ENCODE peak calls at places on chromosome 21, in six cellular contexts. E, Q, Y, N, O and U are unnamed samples.

GRCh38 chr21:46457801-46458314 is 833 bp upstream of the DIP2A start:
- DNase-seq in E (peak), Q (peak), Y (no peak), N (peak), O (no peak), U (no peak)

GRCh38 chr21:37233551-37234146 is 33.5 kb downstream of the VPS26C start:
- DNase-seq in E (no peak), Q (no peak), Y (peak), N (no peak), O (no peak), U (no peak)

GRCh38 chr21:42461185-42461520 is 34.9 kb downstream of the RSPH1 start:
- DNase-seq in E (no peak), Q (no peak), Y (peak), N (no peak), O (no peak), U (no peak)

GRCh38 chr21:43270800-43271261 is 102.0 kb downstream of the CRYAA start:
- DNase-seq in E (no peak), Q (no peak), Y (no peak), N (no peak), O (no peak), U (no peak)

GRCh38 chr21:36849461-36849860 is 117.0 kb downstream of the HLCS start:
- DNase-seq in E (no peak), Q (no peak), Y (no peak), N (no peak), O (no peak), U (no peak)

GRCh38 chr21:42006765-42007164 is 3.4 kb downstream of the ZBTB21 start:
- DNase-seq in E (no peak), Q (no peak), Y (no peak), N (no peak), O (no peak), U (no peak)

GRCh38 chr21:27802816-27803475 is 836.1 kb upstream of the ADAMTS5 start:
- DNase-seq in E (peak), Q (no peak), Y (no peak), N (peak), O (no peak), U (no peak)

GRCh38 chr21:15051652-15052554 is 12.9 kb downstream of the NRIP1 start:
- DNase-seq in E (no peak), Q (no peak), Y (no peak), N (no peak), O (no peak), U (no peak)

GRCh38 chr21:30234643-30235042 is 18.7 kb upstream of the CLDN8 start:
- DNase-seq in E (no peak), Q (no peak), Y (no peak), N (no peak), O (no peak), U (no peak)

GRCh38 chr21:33403786-33404571 is 766 bp downstream of the IFNGR2 start:
- DNase-seq in E (peak), Q (no peak), Y (peak), N (peak), O (peak), U (peak)

GRCh38 chr21:45004481-45005263 is 64.8 kb downstream of the SLX9 start:
- DNase-seq in E (no peak), Q (no peak), Y (no peak), N (peak), O (no peak), U (no peak)

GRCh38 chr21:9767592-9768375 is 753.6 kb upstream of the TPTE start:
- DNase-seq in E (no peak), Q (no peak), Y (no peak), N (no peak), O (no peak), U (no peak)

GRCh38 chr21:34270406-34270805 is 93.4 kb upstream of the KCNE2 start:
- DNase-seq in E (no peak), Q (no peak), Y (no peak), N (no peak), O (no peak), U (no peak)

GRCh38 chr21:42238185-42238934 is 19.4 kb downstream of the ABCG1 start:
- DNase-seq in E (no peak), Q (peak), Y (no peak), N (no peak), O (peak), U (peak)

GRCh38 chr21:45371092-45371491 is 33.9 kb upstream of the COL18A1 start:
- DNase-seq in E (no peak), Q (no peak), Y (no peak), N (no peak), O (no peak), U (no peak)

GRCh38 chr21:21200103-21200938 is 202.1 kb downstream of the NCAM2 start:
- DNase-seq in E (peak), Q (no peak), Y (no peak), N (no peak), O (no peak), U (no peak)

GRCh38 chr21:41755934-41756773 is 10.7 kb downstream of the RIPK4 start:
- DNase-seq in E (no peak), Q (no peak), Y (no peak), N (no peak), O (no peak), U (no peak)

GRCh38 chr21:35015435-35016024 is 33.6 kb downstream of the RUNX1 start:
- DNase-seq in E (no peak), Q (no peak), Y (no peak), N (no peak), O (no peak), U (no peak)

GRCh38 chr21:46264690-46265144 is 20.7 kb downstream of the MCM3AP start:
- DNase-seq in E (no peak), Q (no peak), Y (no peak), N (no peak), O (no peak), U (no peak)

GRCh38 chr21:28215214-28215954 is 777.3 kb downstream of the LTN1 start:
- DNase-seq in E (peak), Q (no peak), Y (no peak), N (no peak), O (no peak), U (no peak)

GRCh38 chr21:41980561-41980960 is 26.7 kb upstream of the C2CD2 start:
- DNase-seq in E (no peak), Q (no peak), Y (no peak), N (no peak), O (no peak), U (no peak)

GRCh38 chr21:36908260-36908908 is 58.1 kb downstream of the HLCS start:
- DNase-seq in E (no peak), Q (no peak), Y (no peak), N (no peak), O (no peak), U (no peak)

GRCh38 chr21:42514883-42515228 is 1.2 kb downstream of the SLC37A1 start:
- DNase-seq in E (no peak), Q (no peak), Y (no peak), N (no peak), O (no peak), U (no peak)

GRCh38 chr21:38843806-38844479 is 38.2 kb downstream of the ETS2 start:
- DNase-seq in E (no peak), Q (no peak), Y (no peak), N (no peak), O (no peak), U (no peak)

GRCh38 chr21:39175154-39175553 is 8.1 kb downstream of the PSMG1 start:
- DNase-seq in E (no peak), Q (no peak), Y (no peak), N (no peak), O (no peak), U (peak)

GRCh38 chr21:28908351-28908750 is 84.3 kb downstream of the LTN1 start:
- DNase-seq in E (no peak), Q (no peak), Y (no peak), N (no peak), O (no peak), U (no peak)

GRCh38 chr21:17925000-17925610 is 105.9 kb upstream of the C21orf91 start:
- DNase-seq in E (peak), Q (peak), Y (no peak), N (peak), O (peak), U (peak)

GRCh38 chr21:25838809-25839208 is 104.0 kb downstream of the GABPA start:
- DNase-seq in E (no peak), Q (no peak), Y (no peak), N (no peak), O (no peak), U (no peak)

GRCh38 chr21:15140321-15141019 is 75.7 kb upstream of the NRIP1 start:
- DNase-seq in E (peak), Q (no peak), Y (no peak), N (no peak), O (no peak), U (no peak)

GRCh38 chr21:35394634-35395369 is 345.7 kb upstream of the RUNX1 start:
- DNase-seq in E (no peak), Q (no peak), Y (no peak), N (no peak), O (no peak), U (no peak)

GRCh38 chr21:35840197-35840799 is 220.0 kb downstream of the SETD4 start:
- DNase-seq in E (peak), Q (peak), Y (peak), N (peak), O (peak), U (no peak)

GRCh38 chr21:29376556-29376955 is 77.8 kb downstream of the BACH1 start:
- DNase-seq in E (peak), Q (peak), Y (no peak), N (peak), O (peak), U (peak)

GRCh38 chr21:42539342-42539741 is 25.7 kb downstream of the SLC37A1 start:
- DNase-seq in E (no peak), Q (no peak), Y (no peak), N (no peak), O (no peak), U (no peak)

GRCh38 chr21:42664614-42665013 is 11.2 kb downstream of the PDE9A start:
- DNase-seq in E (no peak), Q (no peak), Y (no peak), N (no peak), O (no peak), U (no peak)

GRCh38 chr21:24225432-24225831 is 1381.8 kb downstream of the MRPL39 start:
- DNase-seq in E (no peak), Q (no peak), Y (no peak), N (no peak), O (no peak), U (no peak)

GRCh38 chr21:19853709-19854575 is 1144.3 kb upstream of the NCAM2 start:
- DNase-seq in E (no peak), Q (no peak), Y (no peak), N (peak), O (no peak), U (no peak)

GRCh38 chr21:39441502-39442475 is 3.8 kb downstream of the LCA5L start:
- DNase-seq in E (no peak), Q (peak), Y (peak), N (peak), O (peak), U (peak)